ENCODE peak calls at places on chromosomes 16 and 17, in four cellular contexts. E is activated T-helper 9 cell treated with anti-CD3 and anti-CD28 coated beads, Interleukin-2, amount 50 U/mL, for 16 hours; L is A673; R is stimulated activated CD4-positive, alpha-beta T cell treated with anti-CD3 and anti-CD28 coated beads, Interleukin-1b, Interleukin-23, amount 100 ng/mL, for 1 hour. T is an unnamed sample.

GRCh38 chr17:83200231-83200699 is 120.9 kb downstream of the METRNL start:
- DNase-seq in E (peak), L (no peak), R (no peak), T (no peak)

GRCh38 chr16:50326835-50327465 is 41.8 kb downstream of the BRD7 start:
- DNase-seq in E (peak), L (peak), R (no peak), T (peak)

GRCh38 chr17:75738218-75738802 is 17.1 kb downstream of the ITGB4 start:
- DNase-seq in E (no peak), L (no peak), R (no peak), T (no peak)

GRCh38 chr16:27802664-27803450 is 252.9 kb downstream of the KATNIP start:
- DNase-seq in E (no peak), L (no peak), R (no peak), T (no peak)

GRCh38 chr17:63946440-63947363 is 14.6 kb upstream of the CD79B start:
- DNase-seq in E (no peak), L (peak), R (peak), T (peak)

GRCh38 chr16:10558746-10559641 is 21.4 kb downstream of the EMP2 start:
- DNase-seq in E (no peak), L (no peak), R (no peak), T (no peak)

GRCh38 chr16:24988593-24989338 is 26.4 kb downstream of the ARHGAP17 start:
- DNase-seq in E (no peak), L (peak), R (no peak), T (no peak)

GRCh38 chr17:5123343-5124124 is 7.7 kb downstream of the USP6 start:
- DNase-seq in E (no peak), L (no peak), R (no peak), T (no peak)

GRCh38 chr17:39167492-39167891 is 1.5 kb upstream of the ARL5C start:
- DNase-seq in E (no peak), L (no peak), R (no peak), T (no peak)

GRCh38 chr17:28701987-28702751 is 9.5 kb downstream of the PROCA1 start:
- DNase-seq in E (no peak), L (no peak), R (no peak), T (no peak)

GRCh38 chr16:84404936-84405640 is 36.8 kb downstream of the ATP2C2 start:
- DNase-seq in E (no peak), L (no peak), R (no peak), T (no peak)

GRCh38 chr17:21072623-21073278 is 29.9 kb upstream of the USP22 start:
- DNase-seq in E (no peak), L (no peak), R (no peak), T (no peak)

GRCh38 chr17:45296003-45296832 is 20.6 kb downstream of the MAP3K14 start:
- DNase-seq in E (no peak), L (peak), R (no peak), T (no peak)

GRCh38 chr17:40558300-40558584 is 7.0 kb downstream of the CCR7 start:
- DNase-seq in E (no peak), L (no peak), R (no peak), T (no peak)

GRCh38 chr17:37301288-37301687 is 74.5 kb upstream of the C17orf78 start:
- DNase-seq in E (no peak), L (peak), R (no peak), T (no peak)

GRCh38 chr17:18257747-18258355 is 687 bp downstream of the FLII start:
- DNase-seq in E (peak), L (no peak), R (no peak), T (peak)

GRCh38 chr17:83062011-83062817 is 17.2 kb upstream of the METRNL start:
- DNase-seq in E (no peak), L (no peak), R (no peak), T (no peak)

GRCh38 chr17:64378890-64379354 is 11.7 kb downstream of the PECAM1 start:
- DNase-seq in E (no peak), L (no peak), R (no peak), T (no peak)

GRCh38 chr17:44362964-44363612 is 565 bp downstream of the FAM171A2 start:
- DNase-seq in E (no peak), L (peak), R (no peak), T (peak)

GRCh38 chr16:1809281-1809801 is 15.8 kb upstream of the IGFALS start:
- DNase-seq in E (no peak), L (no peak), R (no peak), T (no peak)

GRCh38 chr16:88533945-88534641 is 36.1 kb upstream of the ZC3H18 start:
- DNase-seq in E (peak), L (peak), R (peak), T (peak)

GRCh38 chr16:78528265-78528664 is 428.8 kb downstream of the WWOX start:
- DNase-seq in E (no peak), L (no peak), R (no peak), T (no peak)

GRCh38 chr16:22321340-22322001 is 24.3 kb downstream of the POLR3E start:
- DNase-seq in E (peak), L (peak), R (peak), T (peak)

GRCh38 chr17:74862108-74862901 is 2.6 kb upstream of the GRIN2C start:
- DNase-seq in E (peak), L (peak), R (peak), T (peak)

GRCh38 chr17:2063306-2064146 is 8.6 kb downstream of the HIC1 start:
- DNase-seq in E (no peak), L (peak), R (no peak), T (no peak)

GRCh38 chr17:77070888-77071279 is 69.9 kb upstream of the SEC14L1 start:
- DNase-seq in E (no peak), L (no peak), R (no peak), T (no peak)

GRCh38 chr17:71914812-71915211 is 206.0 kb upstream of the SOX9 start:
- DNase-seq in E (no peak), L (no peak), R (no peak), T (no peak)

GRCh38 chr17:7909080-7909479 is 7.0 kb downstream of the RNF227 start:
- DNase-seq in E (no peak), L (no peak), R (no peak), T (no peak)

GRCh38 chr16:67562526-67562917 is at the start of gene CTCF:
- DNase-seq in E (peak), L (peak), R (peak), T (peak)

GRCh38 chr17:48427598-48427997 is 2.4 kb downstream of the SKAP1 start:
- DNase-seq in E (peak), L (peak), R (peak), T (peak)

GRCh38 chr17:57518587-57519118 is 226.4 kb downstream of the CCDC182 start:
- DNase-seq in E (no peak), L (no peak), R (no peak), T (peak)

GRCh38 chr16:4409081-4409932 is 7.1 kb downstream of the CORO7 start:
- DNase-seq in E (no peak), L (no peak), R (no peak), T (peak)

T was measured in ACHN.